ENCODE peak calls at places on chromosomes 2 and 18, in eight cellular contexts. E is cardiac fibroblast; G is activated CD4-positive, alpha-beta T cell treated with anti-CD3 and anti-CD28 coated beads for 1 hour; R is natural killer cell; X is NCI-H1092 treated with DMSO at 0.1 percent for 48 hours; W is brain pericyte; V is GM13976; L is RPMI7951. T is an unnamed sample.

GRCh38 chr2:9260411-9261037 is 53.9 kb downstream of the ASAP2 start:
- DNase-seq in X (no peak), L (no peak), R (no peak), G (no peak), E (no peak), V (no peak), W (no peak), T (no peak)

GRCh38 chr2:206799083-206799482 is 33.7 kb downstream of the FASTKD2 start:
- DNase-seq in W (no peak), G (no peak), X (no peak), L (peak), E (peak), R (no peak), V (no peak), T (no peak)

GRCh38 chr2:54457326-54458023 is 1.3 kb downstream of the SPTBN1 start:
- DNase-seq in V (peak), G (no peak), E (no peak), R (no peak), X (peak), W (no peak), L (peak), T (peak)

GRCh38 chr2:163736433-163737168 is 793 bp upstream of the FIGN start:
- DNase-seq in E (peak), X (peak), L (peak), W (no peak), V (peak), R (no peak), G (no peak), T (peak)

GRCh38 chr18:30381826-30382225 is 660.7 kb downstream of the DSC3 start:
- DNase-seq in L (no peak), X (no peak), W (no peak), E (no peak), V (no peak), G (no peak), R (no peak), T (no peak)

GRCh38 chr2:229130522-229130921 is 140.6 kb downstream of the PID1 start:
- DNase-seq in W (no peak), G (no peak), R (no peak), L (peak), V (no peak), E (no peak), X (no peak), T (no peak)

GRCh38 chr2:36366491-36367120 is 11.0 kb downstream of the CRIM1 start:
- DNase-seq in V (no peak), R (no peak), L (no peak), X (no peak), G (no peak), W (no peak), E (peak), T (no peak)

GRCh38 chr2:36556847-36557246 is 41.1 kb downstream of the FEZ2 start:
- DNase-seq in W (no peak), L (no peak), X (no peak), R (no peak), V (no peak), G (no peak), E (peak), T (no peak)

GRCh38 chr2:72092099-72092498 is 55.6 kb downstream of the CYP26B1 start:
- DNase-seq in X (no peak), W (no peak), G (no peak), V (no peak), E (no peak), R (no peak), L (no peak), T (no peak)

GRCh38 chr2:36389081-36389480 is 33.5 kb downstream of the CRIM1 start:
- DNase-seq in W (no peak), V (no peak), E (peak), X (no peak), R (no peak), L (peak), G (no peak), T (no peak)

GRCh38 chr2:38129987-38130386 is 54.0 kb upstream of the CYP1B1 start:
- DNase-seq in E (peak), W (no peak), G (no peak), V (no peak), R (no peak), L (peak), X (no peak), T (no peak)

GRCh38 chr2:199975297-199975895 is 20.0 kb downstream of the MAIP1 start:
- DNase-seq in R (no peak), G (no peak), V (no peak), X (no peak), L (no peak), E (peak), W (no peak), T (no peak)

GRCh38 chr18:27769152-27769551 is 407.8 kb downstream of the CDH2 start:
- DNase-seq in X (no peak), V (no peak), W (no peak), E (no peak), L (peak), G (no peak), R (no peak), T (no peak)

GRCh38 chr2:147177449-147177848 is 667.4 kb upstream of the ACVR2A start:
- DNase-seq in W (no peak), X (no peak), G (no peak), R (no peak), L (peak), E (no peak), V (no peak), T (no peak)

GRCh38 chr2:14614011-14614410 is 18.5 kb upstream of the LRATD1 start:
- DNase-seq in G (no peak), R (no peak), L (no peak), W (no peak), V (no peak), X (no peak), E (no peak), T (no peak)

GRCh38 chr2:240597419-240598181 is 11.1 kb downstream of the CAPN10 start:
- DNase-seq in W (no peak), G (no peak), X (no peak), R (no peak), V (no peak), E (no peak), L (no peak), T (no peak)

GRCh38 chr2:45943231-45944044 is 292.0 kb downstream of the PRKCE start:
- DNase-seq in L (no peak), G (no peak), E (no peak), V (no peak), R (no peak), X (no peak), W (no peak), T (no peak)

GRCh38 chr2:104518256-104518655 is 335.7 kb upstream of the POU3F3 start:
- DNase-seq in V (no peak), L (no peak), X (no peak), W (no peak), R (no peak), E (no peak), G (no peak), T (no peak)

GRCh38 chr2:205076405-205076804 is 531.1 kb downstream of the PARD3B start:
- DNase-seq in L (no peak), W (no peak), R (no peak), G (no peak), E (no peak), X (no peak), V (no peak), T (no peak)

GRCh38 chr2:231200805-231201474 is 2.5 kb downstream of the ARMC9 start:
- DNase-seq in G (no peak), V (no peak), E (no peak), X (no peak), R (no peak), W (no peak), L (peak), T (peak)

GRCh38 chr2:209771474-209772292 is at the start of gene UNC80:
- DNase-seq in X (peak), E (peak), G (no peak), L (peak), V (peak), W (peak), R (no peak), T (no peak)

T was measured in H54.